ENCODE peak calls at places on chromosomes 13 and 19, in ten cellular contexts. O is adrenal gland, R is body of pancreas, S is GM12865, W is upper lobe of left lung, Z is endodermal cell, C is fibroblast of pulmonary artery, E is A549, A is ovary, F is PC-9. G is an unnamed sample.

GRCh38 chr19:40601061-40601973 is at the start of gene LTBP4:
- DNase-seq in O (no peak), R (peak; percentile 28), S (no peak), W (no peak), Z (peak; percentile 71), C (no peak), E (no peak), A (peak; percentile 90), F (no peak), G (no peak)

GRCh38 chr19:2529473-2529918 is 53.6 kb downstream of the GADD45B start:
- DNase-seq in O (no peak), R (no peak), S (peak; percentile 75), W (peak; percentile 79), Z (no peak), C (peak; percentile 91), E (peak; percentile 68), A (no peak), F (peak; percentile 71), G (peak; percentile 100)

GRCh38 chr19:43780706-43781525 is at the start of gene KCNN4:
- DNase-seq in O (no peak), R (no peak), S (peak; percentile 82), W (no peak), Z (no peak), C (peak; percentile 19), E (peak; percentile 77), A (no peak), F (peak; percentile 80), G (peak; percentile 87)

GRCh38 chr19:48866692-48867091 is 1.7 kb downstream of the PLEKHA4 start:
- DNase-seq in O (no peak), R (no peak), S (no peak), W (no peak), Z (no peak), C (no peak), E (no peak), A (no peak), F (no peak), G (no peak)

GRCh38 chr13:110109910-110110309 is 197.0 kb downstream of the COL4A1 start:
- DNase-seq in O (peak; percentile 93), R (peak; percentile 41), S (no peak), W (no peak), Z (peak; percentile 79), C (peak; percentile 91), E (no peak), A (peak; percentile 64), F (peak; percentile 29), G (peak; percentile 96)

GRCh38 chr19:55158848-55159793 is 1.6 kb upstream of the TNNI3 start:
- DNase-seq in O (peak; percentile 73), R (no peak), S (no peak), W (no peak), Z (peak; percentile 80), C (peak; percentile 49), E (peak; percentile 55), A (no peak), F (peak; percentile 85), G (peak; percentile 61)

GRCh38 chr13:88472316-88472715 is 801.1 kb downstream of the SLITRK5 start:
- DNase-seq in O (no peak), R (no peak), S (no peak), W (no peak), Z (no peak), C (no peak), E (no peak), A (no peak), F (no peak), G (no peak)

GRCh38 chr19:13339869-13340268 is 166.4 kb downstream of the CACNA1A start:
- DNase-seq in O (no peak), R (no peak), S (no peak), W (no peak), Z (no peak), C (no peak), E (no peak), A (no peak), F (no peak), G (no peak)

GRCh38 chr13:112648101-112648500 is 41.7 kb upstream of the ATP11A start:
- DNase-seq in O (no peak), R (no peak), S (no peak), W (no peak), Z (peak; percentile 42), C (no peak), E (no peak), A (no peak), F (no peak), G (no peak)

GRCh38 chr13:112651750-112652511 is 37.9 kb upstream of the ATP11A start:
- DNase-seq in O (no peak), R (peak; percentile 21), S (no peak), W (no peak), Z (no peak), C (no peak), E (no peak), A (no peak), F (no peak), G (no peak)

GRCh38 chr13:112647256-112647655 is 42.6 kb upstream of the ATP11A start:
- DNase-seq in O (no peak), R (no peak), S (no peak), W (no peak), Z (peak; percentile 20), C (no peak), E (no peak), A (peak; percentile 3), F (no peak), G (no peak)

GRCh38 chr13:112651306-112651705 is 38.5 kb upstream of the ATP11A start:
- DNase-seq in O (no peak), R (no peak), S (no peak), W (no peak), Z (no peak), C (peak; percentile 79), E (no peak), A (no peak), F (no peak), G (no peak)

GRCh38 chr13:112648966-112649690 is 40.7 kb upstream of the ATP11A start:
- DNase-seq in O (no peak), R (no peak), S (no peak), W (no peak), Z (peak; percentile 29), C (no peak), E (no peak), A (no peak), F (no peak), G (no peak)
- TF ChIP-seq CTCF in O (no peak), R (no peak), S (no peak), W (no peak), Z (no peak), C (no peak), E (no peak), A (no peak), F (no peak), G (no peak)

GRCh38 chr19:19662866-19663291 is 597 bp downstream of the ATP13A1 start:
- DNase-seq in O (peak; percentile 42), R (no peak), S (no peak), W (no peak), Z (no peak), C (no peak), E (no peak), A (no peak), F (no peak), G (peak; percentile 29)

GRCh38 chr19:19659646-19660245 is 3.7 kb downstream of the ATP13A1 start:
- DNase-seq in O (no peak), R (no peak), S (no peak), W (no peak), Z (peak; percentile 26), C (no peak), E (no peak), A (no peak), F (no peak), G (no peak)

GRCh38 chr19:19661675-19662251 is 1.7 kb downstream of the ATP13A1 start:
- DNase-seq in O (no peak), R (no peak), S (peak; percentile 97), W (no peak), Z (peak; percentile 62), C (no peak), E (no peak), A (no peak), F (no peak), G (no peak)

GRCh38 chr19:19662344-19662743 is 1.1 kb downstream of the ATP13A1 start:
- DNase-seq in O (no peak), R (no peak), S (peak; percentile 46), W (no peak), Z (no peak), C (no peak), E (no peak), A (no peak), F (no peak), G (no peak)

DNA sequence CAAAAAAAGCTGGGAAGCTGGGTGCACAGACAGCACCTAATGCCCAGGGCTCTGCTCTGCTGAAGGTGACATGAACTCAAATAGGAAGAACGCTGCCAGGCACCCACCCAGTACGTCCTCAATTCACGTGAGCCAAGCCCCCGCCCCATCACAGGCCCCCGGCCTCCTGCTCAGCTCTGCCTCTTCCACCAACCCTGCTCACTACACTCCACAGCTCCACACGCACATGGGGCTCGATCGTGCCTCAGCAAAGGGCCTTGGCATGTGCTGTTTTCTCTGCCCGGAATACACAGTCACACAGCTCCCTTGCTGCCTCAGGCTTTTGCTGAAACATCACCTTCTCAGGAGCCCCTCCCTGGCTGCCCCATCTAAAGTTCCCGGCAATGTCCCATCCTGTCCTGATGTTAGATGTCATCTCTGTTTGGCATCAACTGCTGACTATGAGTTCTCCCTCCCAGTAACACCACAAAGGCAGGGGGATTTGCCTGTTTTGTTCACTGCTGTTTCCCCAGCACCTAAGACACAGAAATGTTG is 2.3 kb downstream of the ATP13A1 start:
- DNase-seq in O (no peak), R (no peak), S (no peak), W (no peak), Z (no peak), C (no peak), E (no peak), A (no peak), F (no peak), G (no peak)
- H3K4me3 ChIP-seq in O (no peak overlapping the region), R (no peak overlapping the region), S (peak overlapping the region; percentile 65), W (no peak overlapping the region), Z (peak overlapping the region; percentile 77), C (no peak overlapping the region), E (no peak overlapping the region), A (no peak overlapping the region), F (no peak overlapping the region), G (no peak overlapping the region)

GRCh38 chr19:41699231-41699967 is 9.0 kb upstream of the CEACAM5 start:
- DNase-seq in O (no peak), R (peak; percentile 25), S (no peak), W (no peak), Z (peak; percentile 23), C (no peak), E (peak; percentile 72), A (no peak), F (no peak), G (no peak)

GRCh38 chr19:41698746-41699230 is 9.6 kb upstream of the CEACAM5 start:
- DNase-seq in O (no peak), R (peak; percentile 58), S (no peak), W (no peak), Z (no peak), C (no peak), E (peak; percentile 69), A (no peak), F (no peak), G (no peak)

GRCh38 chr19:41695745-41696144 is 7.7 kb upstream of the CEACAM7 start:
- DNase-seq in O (no peak), R (no peak), S (no peak), W (no peak), Z (peak; percentile 36), C (no peak), E (no peak), A (no peak), F (no peak), G (no peak)

GRCh38 chr19:41696402-41697197 is 8.5 kb upstream of the CEACAM7 start:
- DNase-seq in O (no peak), R (no peak), S (no peak), W (no peak), Z (peak; percentile 87), C (peak; percentile 3), E (no peak), A (no peak), F (no peak), G (no peak)

DNA sequence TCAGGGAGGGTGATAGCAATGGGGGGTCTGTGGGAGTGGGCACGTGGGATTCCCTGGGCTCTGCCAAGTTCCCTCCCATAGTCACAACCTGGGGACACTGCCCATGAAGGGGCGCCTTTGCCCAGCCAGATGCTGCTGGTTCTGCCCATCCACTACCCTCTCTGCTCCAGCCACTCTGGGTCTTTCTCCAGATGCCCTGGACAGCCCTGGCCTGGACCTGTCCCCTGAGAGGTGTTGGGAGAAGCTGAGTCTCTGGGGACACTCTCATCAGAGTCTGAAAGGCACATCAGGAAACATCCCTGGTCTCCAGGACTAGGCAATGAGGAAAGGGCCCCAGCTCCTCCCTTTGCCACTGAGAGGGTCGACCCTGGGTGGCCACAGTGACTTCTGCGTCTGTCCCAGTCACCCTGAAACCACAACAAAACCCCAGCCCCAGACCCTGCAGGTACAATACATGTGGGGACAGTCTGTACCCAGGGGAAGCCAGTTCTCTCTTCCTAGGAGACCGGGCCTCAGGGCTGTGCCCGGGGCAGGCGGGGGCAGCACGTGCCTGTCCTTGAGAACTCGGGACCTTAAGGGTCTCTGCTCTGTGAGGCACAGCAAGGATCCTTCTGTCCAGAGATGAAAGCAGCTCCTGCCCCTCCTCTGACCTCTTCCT is 9.3 kb upstream of the CEACAM7 start:
- DNase-seq in O (no peak), R (no peak), S (no peak), W (no peak), Z (peak; percentile 15), C (no peak), E (no peak), A (no peak), F (no peak), G (no peak)
- TF ChIP-seq CTCF in O (no peak), R (no peak), S (no peak), W (no peak), Z (no peak), C (no peak), E (no peak), A (no peak), F (no peak), G (no peak)

GRCh38 chr13:46327256-46327655 is 59.8 kb downstream of the RUBCNL start:
- DNase-seq in O (no peak), R (no peak), S (no peak), W (no peak), Z (no peak), C (no peak), E (no peak), A (no peak), F (no peak), G (no peak)

GRCh38 chr13:46317120-46317519 is 69.9 kb downstream of the RUBCNL start:
- DNase-seq in O (no peak), R (no peak), S (no peak), W (no peak), Z (no peak), C (peak; percentile 59), E (no peak), A (no peak), F (no peak), G (peak; percentile 42)

GRCh38 chr13:46324976-46325375 is 62.1 kb downstream of the RUBCNL start:
- DNase-seq in O (no peak), R (no peak), S (no peak), W (no peak), Z (no peak), C (peak; percentile 50), E (no peak), A (no peak), F (no peak), G (peak; percentile 19)

DNA sequence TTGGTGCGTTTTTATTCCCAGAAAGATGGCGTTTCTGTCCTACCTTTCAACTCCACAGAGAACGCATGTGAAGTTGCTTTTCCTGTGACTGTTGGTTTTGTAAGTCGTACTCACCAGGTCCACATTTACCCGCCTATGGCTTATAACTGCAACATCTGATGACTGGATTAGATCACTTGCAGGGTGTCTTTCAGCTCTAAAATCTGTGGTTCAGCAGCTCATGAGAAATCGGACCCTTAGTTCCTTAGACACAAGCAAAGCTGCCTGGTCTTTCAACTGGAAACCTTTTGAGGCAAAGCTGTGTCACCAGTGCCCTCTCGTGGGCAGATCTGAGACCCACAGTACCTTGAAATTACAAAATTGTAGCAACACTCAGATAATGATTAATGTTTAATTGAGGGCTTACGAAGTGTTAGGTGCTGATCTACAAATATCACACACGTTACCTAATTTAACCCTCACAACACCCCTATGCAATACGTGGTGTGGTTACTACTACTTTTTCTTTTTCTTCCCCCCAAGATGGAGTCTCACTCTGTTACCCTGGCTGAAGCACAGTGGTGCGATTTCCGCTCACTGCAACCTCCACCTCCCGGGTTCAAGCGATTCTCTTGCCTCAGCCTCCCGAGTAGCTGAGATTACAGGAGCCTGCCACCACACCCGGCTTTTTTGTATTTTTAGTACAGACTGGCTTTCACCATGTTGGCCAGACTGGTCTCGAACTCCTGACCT is 65.4 kb downstream of the RUBCNL start:
- DNase-seq in O (peak; percentile 52), R (peak; percentile 64), S (peak; percentile 77), W (peak; percentile 65), Z (peak; percentile 85), C (peak; percentile 79), E (peak; percentile 26), A (no peak), F (peak; percentile 38), G (peak; percentile 75)
- H3K4me3 ChIP-seq in O (no peak overlapping the region), R (no peak overlapping the region), S (no peak overlapping the region), W (no peak overlapping the region), Z (no peak overlapping the region), C (no peak overlapping the region), E (no peak overlapping the region), A (no peak overlapping the region), F (no peak overlapping the region), G (no peak overlapping the region)